ENCODE peak calls at places on chromosomes 5 and 9, in nine cellular contexts. One of them, this sample, is unnamed.

GRCh38 chr9:128419061-128419925 is 1.4 kb upstream of the CERCAM start:
- DNase-seq in naive B cell: peak
- DNase-seq in neural crest cell: no peak
- DNase-seq in NB4: no peak
- DNase-seq in activated CD4-positive, alpha-beta T cell treated with anti-CD3 and anti-CD28 coated beads for 36 hours: peak
- DNase-seq in DMS 273 treated with DMSO at 0.1 percent for 48 hours: no peak
- DNase-seq in stimulated activated CD4-positive, alpha-beta T cell treated with anti-CD3 and anti-CD28 coated beads, Interleukin-1b, Interleukin-23, amount 100 ng/mL, for 4 hours: no peak
- DNase-seq in stimulated activated CD8-positive, alpha-beta memory T cell treated with anti-CD3 and anti-CD28 coated beads, Interleukin-7, amount 100 ng/mL, for 1 hour: no peak
- DNase-seq in activated CD8-positive, alpha-beta memory T cell treated with anti-CD3 and anti-CD28 coated beads for 4 hours: no peak
- DNase-seq in this sample: no peak

GRCh38 chr9:98481676-98482075 is 226.2 kb upstream of the TBC1D2 start:
- DNase-seq in stimulated activated CD4-positive, alpha-beta T cell treated with anti-CD3 and anti-CD28 coated beads, Interleukin-1b, Interleukin-23, amount 100 ng/mL, for 4 hours: no peak
- DNase-seq in neural crest cell: no peak
- DNase-seq in DMS 273 treated with DMSO at 0.1 percent for 48 hours: no peak
- DNase-seq in stimulated activated CD8-positive, alpha-beta memory T cell treated with anti-CD3 and anti-CD28 coated beads, Interleukin-7, amount 100 ng/mL, for 1 hour: no peak
- DNase-seq in activated CD8-positive, alpha-beta memory T cell treated with anti-CD3 and anti-CD28 coated beads for 4 hours: no peak
- DNase-seq in NB4: no peak
- DNase-seq in activated CD4-positive, alpha-beta T cell treated with anti-CD3 and anti-CD28 coated beads for 36 hours: no peak
- DNase-seq in naive B cell: no peak
- DNase-seq in this sample: no peak

GRCh38 chr5:36392818-36393217 is 91.1 kb upstream of the RANBP3L start:
- DNase-seq in stimulated activated CD8-positive, alpha-beta memory T cell treated with anti-CD3 and anti-CD28 coated beads, Interleukin-7, amount 100 ng/mL, for 1 hour: no peak
- DNase-seq in DMS 273 treated with DMSO at 0.1 percent for 48 hours: peak
- DNase-seq in naive B cell: no peak
- DNase-seq in stimulated activated CD4-positive, alpha-beta T cell treated with anti-CD3 and anti-CD28 coated beads, Interleukin-1b, Interleukin-23, amount 100 ng/mL, for 4 hours: no peak
- DNase-seq in activated CD8-positive, alpha-beta memory T cell treated with anti-CD3 and anti-CD28 coated beads for 4 hours: no peak
- DNase-seq in neural crest cell: no peak
- DNase-seq in NB4: no peak
- DNase-seq in activated CD4-positive, alpha-beta T cell treated with anti-CD3 and anti-CD28 coated beads for 36 hours: no peak
- DNase-seq in this sample: no peak

GRCh38 chr9:16888594-16888993 is 18.1 kb upstream of the BNC2 start:
- DNase-seq in activated CD4-positive, alpha-beta T cell treated with anti-CD3 and anti-CD28 coated beads for 36 hours: no peak
- DNase-seq in activated CD8-positive, alpha-beta memory T cell treated with anti-CD3 and anti-CD28 coated beads for 4 hours: no peak
- DNase-seq in NB4: no peak
- DNase-seq in DMS 273 treated with DMSO at 0.1 percent for 48 hours: no peak
- DNase-seq in stimulated activated CD8-positive, alpha-beta memory T cell treated with anti-CD3 and anti-CD28 coated beads, Interleukin-7, amount 100 ng/mL, for 1 hour: no peak
- DNase-seq in naive B cell: no peak
- DNase-seq in stimulated activated CD4-positive, alpha-beta T cell treated with anti-CD3 and anti-CD28 coated beads, Interleukin-1b, Interleukin-23, amount 100 ng/mL, for 4 hours: no peak
- DNase-seq in neural crest cell: no peak
- DNase-seq in this sample: no peak

GRCh38 chr9:128065907-128066712 is 1.0 kb downstream of the NAIF1 start:
- DNase-seq in activated CD8-positive, alpha-beta memory T cell treated with anti-CD3 and anti-CD28 coated beads for 4 hours: no peak
- DNase-seq in stimulated activated CD4-positive, alpha-beta T cell treated with anti-CD3 and anti-CD28 coated beads, Interleukin-1b, Interleukin-23, amount 100 ng/mL, for 4 hours: no peak
- DNase-seq in NB4: peak
- DNase-seq in stimulated activated CD8-positive, alpha-beta memory T cell treated with anti-CD3 and anti-CD28 coated beads, Interleukin-7, amount 100 ng/mL, for 1 hour: no peak
- DNase-seq in naive B cell: no peak
- DNase-seq in neural crest cell: no peak
- DNase-seq in activated CD4-positive, alpha-beta T cell treated with anti-CD3 and anti-CD28 coated beads for 36 hours: no peak
- DNase-seq in DMS 273 treated with DMSO at 0.1 percent for 48 hours: no peak
- DNase-seq in this sample: no peak

GRCh38 chr9:6413365-6414263 is 615 bp downstream of the UHRF2 start:
- DNase-seq in activated CD8-positive, alpha-beta memory T cell treated with anti-CD3 and anti-CD28 coated beads for 4 hours: no peak
- DNase-seq in stimulated activated CD8-positive, alpha-beta memory T cell treated with anti-CD3 and anti-CD28 coated beads, Interleukin-7, amount 100 ng/mL, for 1 hour: no peak
- DNase-seq in NB4: peak
- DNase-seq in neural crest cell: peak
- DNase-seq in naive B cell: peak
- DNase-seq in DMS 273 treated with DMSO at 0.1 percent for 48 hours: no peak
- DNase-seq in stimulated activated CD4-positive, alpha-beta T cell treated with anti-CD3 and anti-CD28 coated beads, Interleukin-1b, Interleukin-23, amount 100 ng/mL, for 4 hours: peak
- DNase-seq in activated CD4-positive, alpha-beta T cell treated with anti-CD3 and anti-CD28 coated beads for 36 hours: peak
- DNase-seq in this sample: peak

GRCh38 chr9:91515074-91515687 is 91.5 kb upstream of the NFIL3 start:
- DNase-seq in stimulated activated CD4-positive, alpha-beta T cell treated with anti-CD3 and anti-CD28 coated beads, Interleukin-1b, Interleukin-23, amount 100 ng/mL, for 4 hours: no peak
- DNase-seq in activated CD8-positive, alpha-beta memory T cell treated with anti-CD3 and anti-CD28 coated beads for 4 hours: no peak
- DNase-seq in DMS 273 treated with DMSO at 0.1 percent for 48 hours: peak
- DNase-seq in neural crest cell: no peak
- DNase-seq in activated CD4-positive, alpha-beta T cell treated with anti-CD3 and anti-CD28 coated beads for 36 hours: peak
- DNase-seq in stimulated activated CD8-positive, alpha-beta memory T cell treated with anti-CD3 and anti-CD28 coated beads, Interleukin-7, amount 100 ng/mL, for 1 hour: no peak
- DNase-seq in naive B cell: no peak
- DNase-seq in NB4: peak
- DNase-seq in this sample: no peak

GRCh38 chr9:136814725-136815421 is 7.1 kb downstream of the RABL6 start:
- DNase-seq in stimulated activated CD4-positive, alpha-beta T cell treated with anti-CD3 and anti-CD28 coated beads, Interleukin-1b, Interleukin-23, amount 100 ng/mL, for 4 hours: no peak
- DNase-seq in neural crest cell: no peak
- DNase-seq in naive B cell: no peak
- DNase-seq in DMS 273 treated with DMSO at 0.1 percent for 48 hours: no peak
- DNase-seq in NB4: no peak
- DNase-seq in stimulated activated CD8-positive, alpha-beta memory T cell treated with anti-CD3 and anti-CD28 coated beads, Interleukin-7, amount 100 ng/mL, for 1 hour: no peak
- DNase-seq in activated CD4-positive, alpha-beta T cell treated with anti-CD3 and anti-CD28 coated beads for 36 hours: no peak
- DNase-seq in activated CD8-positive, alpha-beta memory T cell treated with anti-CD3 and anti-CD28 coated beads for 4 hours: no peak
- DNase-seq in this sample: no peak

GRCh38 chr5:13478831-13479465 is 465.5 kb downstream of the DNAH5 start:
- DNase-seq in naive B cell: no peak
- DNase-seq in stimulated activated CD8-positive, alpha-beta memory T cell treated with anti-CD3 and anti-CD28 coated beads, Interleukin-7, amount 100 ng/mL, for 1 hour: no peak
- DNase-seq in DMS 273 treated with DMSO at 0.1 percent for 48 hours: peak
- DNase-seq in activated CD4-positive, alpha-beta T cell treated with anti-CD3 and anti-CD28 coated beads for 36 hours: peak
- DNase-seq in stimulated activated CD4-positive, alpha-beta T cell treated with anti-CD3 and anti-CD28 coated beads, Interleukin-1b, Interleukin-23, amount 100 ng/mL, for 4 hours: no peak
- DNase-seq in activated CD8-positive, alpha-beta memory T cell treated with anti-CD3 and anti-CD28 coated beads for 4 hours: no peak
- DNase-seq in NB4: peak
- DNase-seq in neural crest cell: peak
- DNase-seq in this sample: no peak

GRCh38 chr5:13843181-13843846 is 101.2 kb downstream of the DNAH5 start:
- DNase-seq in naive B cell: no peak
- DNase-seq in DMS 273 treated with DMSO at 0.1 percent for 48 hours: no peak
- DNase-seq in activated CD4-positive, alpha-beta T cell treated with anti-CD3 and anti-CD28 coated beads for 36 hours: no peak
- DNase-seq in NB4: no peak
- DNase-seq in neural crest cell: no peak
- DNase-seq in activated CD8-positive, alpha-beta memory T cell treated with anti-CD3 and anti-CD28 coated beads for 4 hours: no peak
- DNase-seq in stimulated activated CD8-positive, alpha-beta memory T cell treated with anti-CD3 and anti-CD28 coated beads, Interleukin-7, amount 100 ng/mL, for 1 hour: no peak
- DNase-seq in stimulated activated CD4-positive, alpha-beta T cell treated with anti-CD3 and anti-CD28 coated beads, Interleukin-1b, Interleukin-23, amount 100 ng/mL, for 4 hours: no peak
- DNase-seq in this sample: no peak

GRCh38 chr5:43191740-43192557 is at the start of gene NIM1K:
- DNase-seq in activated CD4-positive, alpha-beta T cell treated with anti-CD3 and anti-CD28 coated beads for 36 hours: peak
- DNase-seq in stimulated activated CD4-positive, alpha-beta T cell treated with anti-CD3 and anti-CD28 coated beads, Interleukin-1b, Interleukin-23, amount 100 ng/mL, for 4 hours: peak
- DNase-seq in neural crest cell: peak
- DNase-seq in NB4: peak
- DNase-seq in activated CD8-positive, alpha-beta memory T cell treated with anti-CD3 and anti-CD28 coated beads for 4 hours: no peak
- DNase-seq in DMS 273 treated with DMSO at 0.1 percent for 48 hours: peak
- DNase-seq in naive B cell: peak
- DNase-seq in stimulated activated CD8-positive, alpha-beta memory T cell treated with anti-CD3 and anti-CD28 coated beads, Interleukin-7, amount 100 ng/mL, for 1 hour: no peak
- DNase-seq in this sample: peak

GRCh38 chr5:69019665-69020064 is 74.1 kb upstream of the SLC30A5 start:
- DNase-seq in activated CD8-positive, alpha-beta memory T cell treated with anti-CD3 and anti-CD28 coated beads for 4 hours: no peak
- DNase-seq in DMS 273 treated with DMSO at 0.1 percent for 48 hours: no peak
- DNase-seq in NB4: no peak
- DNase-seq in stimulated activated CD8-positive, alpha-beta memory T cell treated with anti-CD3 and anti-CD28 coated beads, Interleukin-7, amount 100 ng/mL, for 1 hour: no peak
- DNase-seq in neural crest cell: no peak
- DNase-seq in activated CD4-positive, alpha-beta T cell treated with anti-CD3 and anti-CD28 coated beads for 36 hours: no peak
- DNase-seq in naive B cell: no peak
- DNase-seq in stimulated activated CD4-positive, alpha-beta T cell treated with anti-CD3 and anti-CD28 coated beads, Interleukin-1b, Interleukin-23, amount 100 ng/mL, for 4 hours: no peak
- DNase-seq in this sample: no peak

GRCh38 chr5:74212336-74212735 is 428.2 kb downstream of the ENC1 start:
- DNase-seq in stimulated activated CD4-positive, alpha-beta T cell treated with anti-CD3 and anti-CD28 coated beads, Interleukin-1b, Interleukin-23, amount 100 ng/mL, for 4 hours: no peak
- DNase-seq in neural crest cell: no peak
- DNase-seq in NB4: peak
- DNase-seq in activated CD4-positive, alpha-beta T cell treated with anti-CD3 and anti-CD28 coated beads for 36 hours: peak
- DNase-seq in activated CD8-positive, alpha-beta memory T cell treated with anti-CD3 and anti-CD28 coated beads for 4 hours: no peak
- DNase-seq in stimulated activated CD8-positive, alpha-beta memory T cell treated with anti-CD3 and anti-CD28 coated beads, Interleukin-7, amount 100 ng/mL, for 1 hour: no peak
- DNase-seq in DMS 273 treated with DMSO at 0.1 percent for 48 hours: peak
- DNase-seq in naive B cell: no peak
- DNase-seq in this sample: no peak

GRCh38 chr5:33685873-33686550 is 205.8 kb downstream of the ADAMTS12 start:
- DNase-seq in activated CD4-positive, alpha-beta T cell treated with anti-CD3 and anti-CD28 coated beads for 36 hours: no peak
- DNase-seq in naive B cell: no peak
- DNase-seq in DMS 273 treated with DMSO at 0.1 percent for 48 hours: no peak
- DNase-seq in NB4: no peak
- DNase-seq in stimulated activated CD4-positive, alpha-beta T cell treated with anti-CD3 and anti-CD28 coated beads, Interleukin-1b, Interleukin-23, amount 100 ng/mL, for 4 hours: no peak
- DNase-seq in stimulated activated CD8-positive, alpha-beta memory T cell treated with anti-CD3 and anti-CD28 coated beads, Interleukin-7, amount 100 ng/mL, for 1 hour: no peak
- DNase-seq in activated CD8-positive, alpha-beta memory T cell treated with anti-CD3 and anti-CD28 coated beads for 4 hours: no peak
- DNase-seq in neural crest cell: no peak
- DNase-seq in this sample: no peak

GRCh38 chr5:123367739-123368138 is 55.5 kb downstream of the CEP120 start:
- DNase-seq in activated CD8-positive, alpha-beta memory T cell treated with anti-CD3 and anti-CD28 coated beads for 4 hours: no peak
- DNase-seq in stimulated activated CD4-positive, alpha-beta T cell treated with anti-CD3 and anti-CD28 coated beads, Interleukin-1b, Interleukin-23, amount 100 ng/mL, for 4 hours: no peak
- DNase-seq in activated CD4-positive, alpha-beta T cell treated with anti-CD3 and anti-CD28 coated beads for 36 hours: no peak
- DNase-seq in naive B cell: no peak
- DNase-seq in DMS 273 treated with DMSO at 0.1 percent for 48 hours: no peak
- DNase-seq in neural crest cell: no peak
- DNase-seq in stimulated activated CD8-positive, alpha-beta memory T cell treated with anti-CD3 and anti-CD28 coated beads, Interleukin-7, amount 100 ng/mL, for 1 hour: no peak
- DNase-seq in NB4: peak
- DNase-seq in this sample: no peak

GRCh38 chr9:120323125-120323524 is 256.8 kb downstream of the CDK5RAP2 start:
- DNase-seq in stimulated activated CD4-positive, alpha-beta T cell treated with anti-CD3 and anti-CD28 coated beads, Interleukin-1b, Interleukin-23, amount 100 ng/mL, for 4 hours: no peak
- DNase-seq in activated CD4-positive, alpha-beta T cell treated with anti-CD3 and anti-CD28 coated beads for 36 hours: no peak
- DNase-seq in DMS 273 treated with DMSO at 0.1 percent for 48 hours: no peak
- DNase-seq in activated CD8-positive, alpha-beta memory T cell treated with anti-CD3 and anti-CD28 coated beads for 4 hours: no peak
- DNase-seq in stimulated activated CD8-positive, alpha-beta memory T cell treated with anti-CD3 and anti-CD28 coated beads, Interleukin-7, amount 100 ng/mL, for 1 hour: no peak
- DNase-seq in NB4: no peak
- DNase-seq in naive B cell: no peak
- DNase-seq in neural crest cell: no peak
- DNase-seq in this sample: no peak

GRCh38 chr9:129327552-129328283 is 149.7 kb upstream of the IER5L start:
- DNase-seq in stimulated activated CD4-positive, alpha-beta T cell treated with anti-CD3 and anti-CD28 coated beads, Interleukin-1b, Interleukin-23, amount 100 ng/mL, for 4 hours: no peak
- DNase-seq in activated CD8-positive, alpha-beta memory T cell treated with anti-CD3 and anti-CD28 coated beads for 4 hours: no peak
- DNase-seq in neural crest cell: no peak
- DNase-seq in naive B cell: no peak
- DNase-seq in stimulated activated CD8-positive, alpha-beta memory T cell treated with anti-CD3 and anti-CD28 coated beads, Interleukin-7, amount 100 ng/mL, for 1 hour: no peak
- DNase-seq in activated CD4-positive, alpha-beta T cell treated with anti-CD3 and anti-CD28 coated beads for 36 hours: no peak
- DNase-seq in NB4: no peak
- DNase-seq in DMS 273 treated with DMSO at 0.1 percent for 48 hours: no peak
- DNase-seq in this sample: no peak

GRCh38 chr9:114087721-114088120 is 9.6 kb upstream of the AMBP start:
- DNase-seq in stimulated activated CD8-positive, alpha-beta memory T cell treated with anti-CD3 and anti-CD28 coated beads, Interleukin-7, amount 100 ng/mL, for 1 hour: no peak
- DNase-seq in NB4: no peak
- DNase-seq in naive B cell: no peak
- DNase-seq in activated CD8-positive, alpha-beta memory T cell treated with anti-CD3 and anti-CD28 coated beads for 4 hours: no peak
- DNase-seq in activated CD4-positive, alpha-beta T cell treated with anti-CD3 and anti-CD28 coated beads for 36 hours: no peak
- DNase-seq in neural crest cell: no peak
- DNase-seq in stimulated activated CD4-positive, alpha-beta T cell treated with anti-CD3 and anti-CD28 coated beads, Interleukin-1b, Interleukin-23, amount 100 ng/mL, for 4 hours: no peak
- DNase-seq in DMS 273 treated with DMSO at 0.1 percent for 48 hours: no peak
- DNase-seq in this sample: no peak

GRCh38 chr5:23419115-23419514 is 88.3 kb upstream of the PRDM9 start:
- DNase-seq in activated CD4-positive, alpha-beta T cell treated with anti-CD3 and anti-CD28 coated beads for 36 hours: no peak
- DNase-seq in stimulated activated CD8-positive, alpha-beta memory T cell treated with anti-CD3 and anti-CD28 coated beads, Interleukin-7, amount 100 ng/mL, for 1 hour: no peak
- DNase-seq in DMS 273 treated with DMSO at 0.1 percent for 48 hours: no peak
- DNase-seq in neural crest cell: no peak
- DNase-seq in activated CD8-positive, alpha-beta memory T cell treated with anti-CD3 and anti-CD28 coated beads for 4 hours: no peak
- DNase-seq in NB4: no peak
- DNase-seq in naive B cell: no peak
- DNase-seq in stimulated activated CD4-positive, alpha-beta T cell treated with anti-CD3 and anti-CD28 coated beads, Interleukin-1b, Interleukin-23, amount 100 ng/mL, for 4 hours: no peak
- DNase-seq in this sample: no peak

GRCh38 chr5:16815432-16815831 is 120.7 kb downstream of the MYO10 start:
- DNase-seq in NB4: no peak
- DNase-seq in activated CD8-positive, alpha-beta memory T cell treated with anti-CD3 and anti-CD28 coated beads for 4 hours: no peak
- DNase-seq in activated CD4-positive, alpha-beta T cell treated with anti-CD3 and anti-CD28 coated beads for 36 hours: no peak
- DNase-seq in neural crest cell: no peak
- DNase-seq in naive B cell: no peak
- DNase-seq in DMS 273 treated with DMSO at 0.1 percent for 48 hours: no peak
- DNase-seq in stimulated activated CD4-positive, alpha-beta T cell treated with anti-CD3 and anti-CD28 coated beads, Interleukin-1b, Interleukin-23, amount 100 ng/mL, for 4 hours: no peak
- DNase-seq in stimulated activated CD8-positive, alpha-beta memory T cell treated with anti-CD3 and anti-CD28 coated beads, Interleukin-7, amount 100 ng/mL, for 1 hour: no peak
- DNase-seq in this sample: no peak

GRCh38 chr5:78574731-78575161 is 73.8 kb downstream of the LHFPL2 start:
- DNase-seq in activated CD8-positive, alpha-beta memory T cell treated with anti-CD3 and anti-CD28 coated beads for 4 hours: no peak
- DNase-seq in naive B cell: no peak
- DNase-seq in DMS 273 treated with DMSO at 0.1 percent for 48 hours: no peak
- DNase-seq in stimulated activated CD4-positive, alpha-beta T cell treated with anti-CD3 and anti-CD28 coated beads, Interleukin-1b, Interleukin-23, amount 100 ng/mL, for 4 hours: no peak
- DNase-seq in stimulated activated CD8-positive, alpha-beta memory T cell treated with anti-CD3 and anti-CD28 coated beads, Interleukin-7, amount 100 ng/mL, for 1 hour: no peak
- DNase-seq in neural crest cell: no peak
- DNase-seq in NB4: peak
- DNase-seq in activated CD4-positive, alpha-beta T cell treated with anti-CD3 and anti-CD28 coated beads for 36 hours: no peak
- DNase-seq in this sample: no peak

GRCh38 chr5:139660916-139661814 is 13.0 kb downstream of the CXXC5 start:
- DNase-seq in activated CD8-positive, alpha-beta memory T cell treated with anti-CD3 and anti-CD28 coated beads for 4 hours: no peak
- DNase-seq in NB4: peak
- DNase-seq in activated CD4-positive, alpha-beta T cell treated with anti-CD3 and anti-CD28 coated beads for 36 hours: no peak
- DNase-seq in neural crest cell: no peak
- DNase-seq in stimulated activated CD4-positive, alpha-beta T cell treated with anti-CD3 and anti-CD28 coated beads, Interleukin-1b, Interleukin-23, amount 100 ng/mL, for 4 hours: no peak
- DNase-seq in stimulated activated CD8-positive, alpha-beta memory T cell treated with anti-CD3 and anti-CD28 coated beads, Interleukin-7, amount 100 ng/mL, for 1 hour: no peak
- DNase-seq in DMS 273 treated with DMSO at 0.1 percent for 48 hours: no peak
- DNase-seq in naive B cell: no peak
- DNase-seq in this sample: peak

GRCh38 chr9:121640076-121640475 is 11.4 kb upstream of the DAB2IP start:
- DNase-seq in activated CD8-positive, alpha-beta memory T cell treated with anti-CD3 and anti-CD28 coated beads for 4 hours: no peak
- DNase-seq in activated CD4-positive, alpha-beta T cell treated with anti-CD3 and anti-CD28 coated beads for 36 hours: peak
- DNase-seq in stimulated activated CD8-positive, alpha-beta memory T cell treated with anti-CD3 and anti-CD28 coated beads, Interleukin-7, amount 100 ng/mL, for 1 hour: no peak
- DNase-seq in stimulated activated CD4-positive, alpha-beta T cell treated with anti-CD3 and anti-CD28 coated beads, Interleukin-1b, Interleukin-23, amount 100 ng/mL, for 4 hours: no peak
- DNase-seq in neural crest cell: peak
- DNase-seq in naive B cell: no peak
- DNase-seq in DMS 273 treated with DMSO at 0.1 percent for 48 hours: no peak
- DNase-seq in NB4: peak
- DNase-seq in this sample: peak

GRCh38 chr9:70561805-70562395 is 147.4 kb upstream of the KLF9 start:
- DNase-seq in stimulated activated CD4-positive, alpha-beta T cell treated with anti-CD3 and anti-CD28 coated beads, Interleukin-1b, Interleukin-23, amount 100 ng/mL, for 4 hours: no peak
- DNase-seq in activated CD4-positive, alpha-beta T cell treated with anti-CD3 and anti-CD28 coated beads for 36 hours: no peak
- DNase-seq in DMS 273 treated with DMSO at 0.1 percent for 48 hours: no peak
- DNase-seq in neural crest cell: no peak
- DNase-seq in NB4: no peak
- DNase-seq in stimulated activated CD8-positive, alpha-beta memory T cell treated with anti-CD3 and anti-CD28 coated beads, Interleukin-7, amount 100 ng/mL, for 1 hour: no peak
- DNase-seq in activated CD8-positive, alpha-beta memory T cell treated with anti-CD3 and anti-CD28 coated beads for 4 hours: no peak
- DNase-seq in naive B cell: no peak
- DNase-seq in this sample: no peak

GRCh38 chr9:103361906-103362305 is 366.8 kb downstream of the CYLC2 start:
- DNase-seq in neural crest cell: no peak
- DNase-seq in stimulated activated CD4-positive, alpha-beta T cell treated with anti-CD3 and anti-CD28 coated beads, Interleukin-1b, Interleukin-23, amount 100 ng/mL, for 4 hours: no peak
- DNase-seq in activated CD4-positive, alpha-beta T cell treated with anti-CD3 and anti-CD28 coated beads for 36 hours: no peak
- DNase-seq in naive B cell: no peak
- DNase-seq in activated CD8-positive, alpha-beta memory T cell treated with anti-CD3 and anti-CD28 coated beads for 4 hours: no peak
- DNase-seq in stimulated activated CD8-positive, alpha-beta memory T cell treated with anti-CD3 and anti-CD28 coated beads, Interleukin-7, amount 100 ng/mL, for 1 hour: no peak
- DNase-seq in DMS 273 treated with DMSO at 0.1 percent for 48 hours: no peak
- DNase-seq in NB4: no peak
- DNase-seq in this sample: no peak

GRCh38 chr9:77953590-77953989 is 78.0 kb downstream of the GNAQ start:
- DNase-seq in stimulated activated CD4-positive, alpha-beta T cell treated with anti-CD3 and anti-CD28 coated beads, Interleukin-1b, Interleukin-23, amount 100 ng/mL, for 4 hours: no peak
- DNase-seq in neural crest cell: no peak
- DNase-seq in NB4: no peak
- DNase-seq in stimulated activated CD8-positive, alpha-beta memory T cell treated with anti-CD3 and anti-CD28 coated beads, Interleukin-7, amount 100 ng/mL, for 1 hour: no peak
- DNase-seq in activated CD8-positive, alpha-beta memory T cell treated with anti-CD3 and anti-CD28 coated beads for 4 hours: no peak
- DNase-seq in activated CD4-positive, alpha-beta T cell treated with anti-CD3 and anti-CD28 coated beads for 36 hours: no peak
- DNase-seq in naive B cell: no peak
- DNase-seq in DMS 273 treated with DMSO at 0.1 percent for 48 hours: no peak
- DNase-seq in this sample: no peak

GRCh38 chr9:15509931-15510788 is 610 bp downstream of the PSIP1 start:
- DNase-seq in activated CD8-positive, alpha-beta memory T cell treated with anti-CD3 and anti-CD28 coated beads for 4 hours: peak
- DNase-seq in NB4: peak
- DNase-seq in activated CD4-positive, alpha-beta T cell treated with anti-CD3 and anti-CD28 coated beads for 36 hours: peak
- DNase-seq in stimulated activated CD4-positive, alpha-beta T cell treated with anti-CD3 and anti-CD28 coated beads, Interleukin-1b, Interleukin-23, amount 100 ng/mL, for 4 hours: peak
- DNase-seq in neural crest cell: peak
- DNase-seq in naive B cell: no peak
- DNase-seq in stimulated activated CD8-positive, alpha-beta memory T cell treated with anti-CD3 and anti-CD28 coated beads, Interleukin-7, amount 100 ng/mL, for 1 hour: peak
- DNase-seq in DMS 273 treated with DMSO at 0.1 percent for 48 hours: no peak
- DNase-seq in this sample: peak

GRCh38 chr5:131640043-131640856 is 5.2 kb upstream of the RAPGEF6 start:
- DNase-seq in NB4: no peak
- DNase-seq in activated CD4-positive, alpha-beta T cell treated with anti-CD3 and anti-CD28 coated beads for 36 hours: peak
- DNase-seq in DMS 273 treated with DMSO at 0.1 percent for 48 hours: no peak
- DNase-seq in activated CD8-positive, alpha-beta memory T cell treated with anti-CD3 and anti-CD28 coated beads for 4 hours: peak
- DNase-seq in neural crest cell: no peak
- DNase-seq in naive B cell: peak
- DNase-seq in stimulated activated CD8-positive, alpha-beta memory T cell treated with anti-CD3 and anti-CD28 coated beads, Interleukin-7, amount 100 ng/mL, for 1 hour: peak
- DNase-seq in stimulated activated CD4-positive, alpha-beta T cell treated with anti-CD3 and anti-CD28 coated beads, Interleukin-1b, Interleukin-23, amount 100 ng/mL, for 4 hours: peak
- DNase-seq in this sample: no peak

GRCh38 chr5:94316916-94317838 is 301.2 kb downstream of the KIAA0825 start:
- DNase-seq in activated CD4-positive, alpha-beta T cell treated with anti-CD3 and anti-CD28 coated beads for 36 hours: no peak
- DNase-seq in stimulated activated CD4-positive, alpha-beta T cell treated with anti-CD3 and anti-CD28 coated beads, Interleukin-1b, Interleukin-23, amount 100 ng/mL, for 4 hours: no peak
- DNase-seq in naive B cell: no peak
- DNase-seq in DMS 273 treated with DMSO at 0.1 percent for 48 hours: no peak
- DNase-seq in NB4: peak
- DNase-seq in neural crest cell: no peak
- DNase-seq in stimulated activated CD8-positive, alpha-beta memory T cell treated with anti-CD3 and anti-CD28 coated beads, Interleukin-7, amount 100 ng/mL, for 1 hour: no peak
- DNase-seq in activated CD8-positive, alpha-beta memory T cell treated with anti-CD3 and anti-CD28 coated beads for 4 hours: no peak
- DNase-seq in this sample: no peak

GRCh38 chr5:81191726-81192125 is 41.4 kb upstream of the CKMT2 start:
- DNase-seq in NB4: no peak
- DNase-seq in neural crest cell: no peak
- DNase-seq in activated CD8-positive, alpha-beta memory T cell treated with anti-CD3 and anti-CD28 coated beads for 4 hours: no peak
- DNase-seq in DMS 273 treated with DMSO at 0.1 percent for 48 hours: no peak
- DNase-seq in stimulated activated CD8-positive, alpha-beta memory T cell treated with anti-CD3 and anti-CD28 coated beads, Interleukin-7, amount 100 ng/mL, for 1 hour: no peak
- DNase-seq in activated CD4-positive, alpha-beta T cell treated with anti-CD3 and anti-CD28 coated beads for 36 hours: no peak
- DNase-seq in stimulated activated CD4-positive, alpha-beta T cell treated with anti-CD3 and anti-CD28 coated beads, Interleukin-1b, Interleukin-23, amount 100 ng/mL, for 4 hours: no peak
- DNase-seq in naive B cell: no peak
- DNase-seq in this sample: no peak

GRCh38 chr5:147321569-147321968 is 86.7 kb downstream of the STK32A start:
- DNase-seq in stimulated activated CD8-positive, alpha-beta memory T cell treated with anti-CD3 and anti-CD28 coated beads, Interleukin-7, amount 100 ng/mL, for 1 hour: no peak
- DNase-seq in activated CD4-positive, alpha-beta T cell treated with anti-CD3 and anti-CD28 coated beads for 36 hours: no peak
- DNase-seq in DMS 273 treated with DMSO at 0.1 percent for 48 hours: no peak
- DNase-seq in stimulated activated CD4-positive, alpha-beta T cell treated with anti-CD3 and anti-CD28 coated beads, Interleukin-1b, Interleukin-23, amount 100 ng/mL, for 4 hours: no peak
- DNase-seq in neural crest cell: no peak
- DNase-seq in NB4: no peak
- DNase-seq in naive B cell: no peak
- DNase-seq in activated CD8-positive, alpha-beta memory T cell treated with anti-CD3 and anti-CD28 coated beads for 4 hours: no peak
- DNase-seq in this sample: no peak

This sample was measured in left colon.